ENCODE peak calls at places on chromosomes 7 and 10, in seven cellular contexts. X, W, I, Y, T, P and G are unnamed samples.

GRCh38 chr7:4801839-4802231 is 26.4 kb downstream of the AP5Z1 start:
- DNase-seq in W (no peak), T (no peak), Y (no peak), X (no peak), P (no peak), I (no peak), G (no peak)

GRCh38 chr10:99993994-99994689 is 15.6 kb downstream of the DNMBP start:
- DNase-seq in Y (no peak), X (peak; percentile 53), W (peak; percentile 79), T (no peak), I (no peak), P (peak; percentile 84), G (peak; percentile 80)

GRCh38 chr7:141366098-141366621 is 185.1 kb upstream of the AGK start:
- DNase-seq in I (no peak), X (no peak), Y (peak; percentile 65), W (no peak), T (no peak), P (no peak), G (no peak)

GRCh38 chr7:139645572-139646523 is 122.4 kb downstream of the CLEC2L start:
- DNase-seq in I (peak; percentile 78), T (peak; percentile 41), Y (peak; percentile 96), X (peak; percentile 69), W (peak; percentile 79), P (peak; percentile 91), G (peak; percentile 30)

GRCh38 chr10:4359003-4359402 is 467.0 kb upstream of the AKR1E2 start:
- DNase-seq in T (no peak), I (no peak), W (peak; percentile 86), Y (peak; percentile 76), X (no peak), P (no peak), G (no peak)

GRCh38 chr7:126574276-126574675 is 678.5 kb downstream of the GRM8 start:
- DNase-seq in T (no peak), I (no peak), P (no peak), Y (no peak), X (no peak), W (peak; percentile 65), G (no peak)

GRCh38 chr7:74479066-74479781 is 25.5 kb downstream of the GTF2IRD1 start:
- DNase-seq in T (no peak), W (no peak), P (peak; percentile 74), X (no peak), I (no peak), Y (no peak), G (no peak)

GRCh38 chr7:42910306-42910705 is 1.6 kb downstream of the C7orf25 start:
- DNase-seq in X (no peak), W (no peak), T (no peak), P (no peak), Y (no peak), I (no peak), G (no peak)

GRCh38 chr10:34364253-34365037 is 450.7 kb downstream of the PARD3 start:
- DNase-seq in I (no peak), P (no peak), Y (no peak), X (no peak), W (no peak), T (no peak), G (no peak)

GRCh38 chr10:69801434-69802315 is at the start of gene COL13A1:
- DNase-seq in P (peak; percentile 80), I (peak; percentile 50), W (no peak), X (peak; percentile 33), Y (peak; percentile 97), T (no peak), G (peak; percentile 43)

GRCh38 chr7:93327006-93327633 is 95.0 kb downstream of the VPS50 start:
- DNase-seq in I (no peak), W (peak; percentile 84), Y (no peak), P (no peak), T (peak; percentile 67), X (no peak), G (peak; percentile 53)

GRCh38 chr10:114940735-114941134 is 2.7 kb downstream of the TRUB1 start:
- DNase-seq in W (no peak), X (no peak), Y (no peak), I (no peak), T (no peak), P (no peak), G (no peak)

GRCh38 chr10:1009071-1009494 is 16.6 kb downstream of the IDI2 start:
- DNase-seq in Y (no peak), W (no peak), I (no peak), X (no peak), P (no peak), T (no peak), G (no peak)

DNA sequence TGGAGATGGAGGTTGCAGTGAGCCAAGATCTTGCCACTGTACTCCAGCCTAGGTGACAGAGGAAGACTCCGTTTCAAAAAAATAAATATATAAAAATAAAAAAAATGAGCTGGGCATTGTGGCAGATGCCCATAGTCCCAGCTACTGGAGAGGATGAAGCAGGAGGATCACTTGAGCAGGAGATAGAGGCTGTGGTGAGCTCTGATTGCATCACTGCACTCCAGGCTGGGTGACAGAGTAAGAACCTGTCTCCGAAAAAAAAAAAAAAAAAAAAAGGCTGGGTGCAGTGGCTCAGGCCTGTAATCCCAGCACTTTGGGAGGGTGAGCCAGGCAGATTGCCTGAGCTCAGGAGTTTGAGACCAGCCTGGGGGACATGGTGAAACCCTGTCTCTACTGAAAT is 11.8 kb downstream of the ZNF487 start:
- DNase-seq in I (no peak), X (no peak), P (no peak), W (no peak), T (no peak), Y (no peak), G (no peak)
- H3K4me3 ChIP-seq in I (no peak overlapping the region), X (no peak overlapping the region), P (no peak overlapping the region), W (no peak overlapping the region), T (no peak overlapping the region), Y (no peak overlapping the region), G (no peak overlapping the region)

GRCh38 chr7:149067869-149068268 is 22.6 kb downstream of the ZNF786 start:
- DNase-seq in W (no peak), T (no peak), P (no peak), X (no peak), I (no peak), Y (no peak), G (no peak)
- TF ChIP-seq CTCF in W (no peak), T (no peak), P (no peak), X (no peak), I (no peak), Y (peak; percentile 54), G (no peak)

GRCh38 chr10:26699631-26700030 is 2.1 kb downstream of the PDSS1 start:
- DNase-seq in P (no peak), I (no peak), Y (no peak), T (no peak), X (no peak), W (no peak), G (no peak)

GRCh38 chr10:26698909-26699308 is 1.4 kb downstream of the PDSS1 start:
- DNase-seq in X (no peak), T (no peak), I (no peak), P (no peak), W (no peak), Y (no peak), G (no peak)

GRCh38 chr10:26703096-26703495 is 5.6 kb downstream of the PDSS1 start:
- DNase-seq in Y (no peak), X (no peak), W (no peak), P (no peak), I (no peak), T (no peak), G (no peak)

GRCh38 chr10:26703974-26704373 is 6.5 kb downstream of the PDSS1 start:
- DNase-seq in P (no peak), Y (no peak), I (no peak), W (no peak), X (no peak), T (no peak), G (no peak)

GRCh38 chr10:26700884-26701630 is 3.6 kb downstream of the PDSS1 start:
- DNase-seq in T (no peak), Y (no peak), W (no peak), P (no peak), I (no peak), X (no peak), G (no peak)
- H3K4me3 ChIP-seq in T (no peak overlapping the region), Y (no peak overlapping the region), W (no peak overlapping the region), P (no peak overlapping the region), I (no peak overlapping the region), X (no peak overlapping the region), G (no peak overlapping the region)

GRCh38 chr7:45111298-45112223 is at the start of gene TBRG4:
- DNase-seq in I (peak; percentile 95), P (peak; percentile 96), W (peak; percentile 76), T (peak; percentile 59), X (peak; percentile 80), Y (peak; percentile 97), G (peak; percentile 78)
- TF ChIP-seq CTCF in I (peak; percentile 58), P (peak; percentile 48), W (peak; percentile 51), T (no peak), X (no peak), Y (peak; percentile 54), G (no peak)

GRCh38 chr10:121459765-121460453 is 138.3 kb downstream of the FGFR2 start:
- DNase-seq in P (peak; percentile 85), Y (peak; percentile 82), W (peak; percentile 90), X (peak; percentile 7), I (no peak), T (peak; percentile 64), G (no peak)
- H3K4me3 ChIP-seq in P (peak overlapping the region; percentile 28), Y (no peak overlapping the region), W (no peak overlapping the region), X (peak overlapping the region; percentile 37), I (no peak overlapping the region), T (no peak overlapping the region), G (no peak overlapping the region)

DNA sequence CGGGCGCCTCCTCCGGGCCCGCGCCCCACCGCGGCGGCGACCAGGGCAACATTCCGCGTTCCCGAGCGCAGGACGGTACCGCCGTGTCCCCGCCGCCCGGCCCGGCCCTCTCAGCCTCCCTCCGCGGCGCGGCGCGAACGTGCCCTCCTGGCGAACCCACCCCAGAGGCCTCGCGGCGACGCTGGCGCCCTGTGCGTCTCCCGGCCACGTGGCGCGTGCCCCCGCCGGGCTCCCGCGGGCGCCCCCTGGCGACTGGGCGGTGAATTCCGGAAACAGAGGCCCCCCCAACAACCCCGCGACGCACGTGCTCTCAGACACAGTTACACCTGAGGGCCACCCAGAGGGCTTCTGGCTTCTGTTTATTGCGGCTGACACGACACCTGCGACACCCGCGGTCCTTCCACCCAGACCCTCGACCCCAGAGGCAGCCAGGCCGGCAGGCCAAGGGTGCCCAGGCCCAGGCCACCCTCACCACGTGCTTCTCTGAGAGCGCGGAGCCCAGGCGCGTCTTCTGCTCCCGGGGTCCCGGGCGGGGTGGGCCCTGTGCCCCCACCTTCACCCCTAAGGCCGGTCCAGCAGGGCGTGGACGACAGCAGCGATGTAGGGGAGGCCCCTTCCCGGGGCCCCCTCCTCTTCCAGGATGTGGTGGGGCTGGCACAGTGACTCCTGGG is at the start of gene SAP25:
- DNase-seq in P (no peak), X (no peak), T (no peak), Y (peak; percentile 83), W (no peak), I (no peak), G (no peak)
- TF ChIP-seq CTCF in P (no peak), X (no peak), T (no peak), Y (peak; percentile 67), W (no peak), I (no peak), G (no peak)

GRCh38 chr7:128954830-128955797 is 17.4 kb downstream of the IRF5 start:
- DNase-seq in X (no peak), I (no peak), T (peak; percentile 40), Y (peak; percentile 58), P (no peak), W (peak; percentile 59), G (no peak)
- H3K4me3 ChIP-seq in X (no peak overlapping the region), I (no peak overlapping the region), T (no peak overlapping the region), Y (no peak overlapping the region), P (no peak overlapping the region), W (no peak overlapping the region), G (no peak overlapping the region)